ENCODE peak calls at places on chromosomes 2 and 18, in ten cellular contexts. One of them, this sample, is unnamed.

GRCh38 chr2:101478561-101479001 is 3.7 kb upstream of the RFX8 start:
- DNase-seq in astrocyte of the spinal cord: peak; percentile 61
- DNase-seq in MCF 10A: peak; percentile 13
- DNase-seq in NCI-H774: no peak
- DNase-seq in Daoy: no peak
- DNase-seq in mesothelial cell of epicardium: no peak
- DNase-seq in T-helper 2 cell: no peak
- DNase-seq in spleen: no peak
- DNase-seq in upper lobe of right lung: no peak
- DNase-seq in stimulated activated CD4-positive, alpha-beta T cell treated with anti-CD3 and anti-CD28 coated beads, Interleukin-4, amount 100 ng/mL, for 1 hour: no peak
- DNase-seq in this sample: no peak

GRCh38 chr2:129723277-129724020 is 256.0 kb upstream of the RAB6C start:
- DNase-seq in spleen: no peak
- DNase-seq in Daoy: no peak
- DNase-seq in T-helper 2 cell: no peak
- DNase-seq in NCI-H774: no peak
- DNase-seq in stimulated activated CD4-positive, alpha-beta T cell treated with anti-CD3 and anti-CD28 coated beads, Interleukin-4, amount 100 ng/mL, for 1 hour: no peak
- DNase-seq in astrocyte of the spinal cord: no peak
- DNase-seq in mesothelial cell of epicardium: no peak
- DNase-seq in upper lobe of right lung: no peak
- DNase-seq in MCF 10A: no peak
- DNase-seq in this sample: no peak

GRCh38 chr2:96259497-96259921 is 6.3 kb downstream of the TMEM127 start:
- DNase-seq in NCI-H774: peak; percentile 3
- DNase-seq in upper lobe of right lung: no peak
- DNase-seq in stimulated activated CD4-positive, alpha-beta T cell treated with anti-CD3 and anti-CD28 coated beads, Interleukin-4, amount 100 ng/mL, for 1 hour: no peak
- DNase-seq in spleen: no peak
- DNase-seq in mesothelial cell of epicardium: no peak
- DNase-seq in MCF 10A: no peak
- DNase-seq in Daoy: no peak
- DNase-seq in T-helper 2 cell: no peak
- DNase-seq in astrocyte of the spinal cord: no peak
- DNase-seq in this sample: peak; percentile 63

GRCh38 chr2:10359246-10359645 is 56.5 kb downstream of the HPCAL1 start:
- DNase-seq in MCF 10A: no peak
- DNase-seq in mesothelial cell of epicardium: no peak
- DNase-seq in astrocyte of the spinal cord: no peak
- DNase-seq in spleen: no peak
- DNase-seq in Daoy: no peak
- DNase-seq in T-helper 2 cell: no peak
- DNase-seq in upper lobe of right lung: no peak
- DNase-seq in NCI-H774: no peak
- DNase-seq in stimulated activated CD4-positive, alpha-beta T cell treated with anti-CD3 and anti-CD28 coated beads, Interleukin-4, amount 100 ng/mL, for 1 hour: no peak
- DNase-seq in this sample: no peak

GRCh38 chr2:460861-461260 is 173.0 kb upstream of the ALKAL2 start:
- DNase-seq in spleen: no peak
- DNase-seq in MCF 10A: peak; percentile 23
- DNase-seq in T-helper 2 cell: peak; percentile 81
- DNase-seq in stimulated activated CD4-positive, alpha-beta T cell treated with anti-CD3 and anti-CD28 coated beads, Interleukin-4, amount 100 ng/mL, for 1 hour: no peak
- DNase-seq in Daoy: peak; percentile 84
- DNase-seq in mesothelial cell of epicardium: no peak
- DNase-seq in upper lobe of right lung: no peak
- DNase-seq in NCI-H774: no peak
- DNase-seq in astrocyte of the spinal cord: peak; percentile 39
- DNase-seq in this sample: no peak

GRCh38 chr2:10144771-10145518 is 22.4 kb downstream of the RRM2 start:
- DNase-seq in astrocyte of the spinal cord: no peak
- DNase-seq in mesothelial cell of epicardium: no peak
- DNase-seq in stimulated activated CD4-positive, alpha-beta T cell treated with anti-CD3 and anti-CD28 coated beads, Interleukin-4, amount 100 ng/mL, for 1 hour: no peak
- DNase-seq in T-helper 2 cell: no peak
- DNase-seq in upper lobe of right lung: no peak
- DNase-seq in Daoy: no peak
- DNase-seq in MCF 10A: no peak
- DNase-seq in NCI-H774: no peak
- DNase-seq in spleen: peak; percentile 34
- DNase-seq in this sample: no peak

GRCh38 chr18:49898421-49898820 is 85.1 kb upstream of the ACAA2 start:
- DNase-seq in mesothelial cell of epicardium: peak; percentile 38
- DNase-seq in T-helper 2 cell: peak; percentile 76
- DNase-seq in NCI-H774: no peak
- DNase-seq in Daoy: peak; percentile 62
- DNase-seq in astrocyte of the spinal cord: peak; percentile 78
- DNase-seq in upper lobe of right lung: no peak
- DNase-seq in MCF 10A: peak; percentile 80
- DNase-seq in spleen: no peak
- DNase-seq in stimulated activated CD4-positive, alpha-beta T cell treated with anti-CD3 and anti-CD28 coated beads, Interleukin-4, amount 100 ng/mL, for 1 hour: peak; percentile 29
- DNase-seq in this sample: no peak

GRCh38 chr2:239277401-239278085 is 123.3 kb downstream of the HDAC4 start:
- DNase-seq in upper lobe of right lung: peak; percentile 53
- DNase-seq in stimulated activated CD4-positive, alpha-beta T cell treated with anti-CD3 and anti-CD28 coated beads, Interleukin-4, amount 100 ng/mL, for 1 hour: no peak
- DNase-seq in NCI-H774: no peak
- DNase-seq in Daoy: no peak
- DNase-seq in astrocyte of the spinal cord: no peak
- DNase-seq in T-helper 2 cell: no peak
- DNase-seq in spleen: peak; percentile 66
- DNase-seq in MCF 10A: no peak
- DNase-seq in mesothelial cell of epicardium: no peak
- DNase-seq in this sample: peak; percentile 65

GRCh38 chr2:120765911-120766757 is 30.5 kb downstream of the GLI2 start:
- DNase-seq in spleen: peak; percentile 82
- DNase-seq in T-helper 2 cell: no peak
- DNase-seq in Daoy: peak; percentile 53
- DNase-seq in MCF 10A: no peak
- DNase-seq in stimulated activated CD4-positive, alpha-beta T cell treated with anti-CD3 and anti-CD28 coated beads, Interleukin-4, amount 100 ng/mL, for 1 hour: no peak
- DNase-seq in upper lobe of right lung: peak; percentile 80
- DNase-seq in mesothelial cell of epicardium: no peak
- DNase-seq in NCI-H774: no peak
- DNase-seq in astrocyte of the spinal cord: peak; percentile 84
- DNase-seq in this sample: peak; percentile 95

GRCh38 chr2:47822518-47822917 is 39.6 kb downstream of the MSH6 start:
- DNase-seq in T-helper 2 cell: no peak
- DNase-seq in stimulated activated CD4-positive, alpha-beta T cell treated with anti-CD3 and anti-CD28 coated beads, Interleukin-4, amount 100 ng/mL, for 1 hour: no peak
- DNase-seq in NCI-H774: no peak
- DNase-seq in MCF 10A: no peak
- DNase-seq in astrocyte of the spinal cord: no peak
- DNase-seq in upper lobe of right lung: no peak
- DNase-seq in Daoy: no peak
- DNase-seq in mesothelial cell of epicardium: no peak
- DNase-seq in spleen: no peak
- DNase-seq in this sample: no peak

GRCh38 chr2:17300141-17300540 is 218.1 kb downstream of the RAD51AP2 start:
- DNase-seq in NCI-H774: no peak
- DNase-seq in astrocyte of the spinal cord: peak; percentile 85
- DNase-seq in Daoy: no peak
- DNase-seq in T-helper 2 cell: no peak
- DNase-seq in stimulated activated CD4-positive, alpha-beta T cell treated with anti-CD3 and anti-CD28 coated beads, Interleukin-4, amount 100 ng/mL, for 1 hour: no peak
- DNase-seq in spleen: no peak
- DNase-seq in MCF 10A: peak; percentile 91
- DNase-seq in mesothelial cell of epicardium: no peak
- DNase-seq in upper lobe of right lung: no peak
- DNase-seq in this sample: no peak

GRCh38 chr18:33670052-33670451 is 92.0 kb downstream of the ASXL3 start:
- DNase-seq in mesothelial cell of epicardium: no peak
- DNase-seq in Daoy: no peak
- DNase-seq in MCF 10A: no peak
- DNase-seq in upper lobe of right lung: no peak
- DNase-seq in stimulated activated CD4-positive, alpha-beta T cell treated with anti-CD3 and anti-CD28 coated beads, Interleukin-4, amount 100 ng/mL, for 1 hour: no peak
- DNase-seq in NCI-H774: no peak
- DNase-seq in T-helper 2 cell: no peak
- DNase-seq in spleen: no peak
- DNase-seq in astrocyte of the spinal cord: no peak
- DNase-seq in this sample: no peak

This sample was measured in sigmoid colon.